ENCODE peak calls at places on chromosomes 6 and 20, in eight cellular contexts. M is stimulated activated CD4-positive, alpha-beta T cell treated with anti-CD3 and anti-CD28 coated beads, Interleukin-1b, Interleukin-23, amount 100 ng/mL, for 24 hours; R is CD8-positive, alpha-beta memory T cell; U is posterior vena cava; L is GM03348; V is H9; F is sigmoid colon; B is hypothalamus. J is an unnamed sample.
A peak's percentile ranks its signal among the peaks of the same experiment; 100 is the strongest.

GRCh38 chr20:3551681-3552434 is 81.0 kb downstream of the ATRN start:
- DNase-seq in V (no peak), L (no peak), M (no peak), B (no peak), F (no peak), U (no peak), R (no peak), J (no peak)

GRCh38 chr20:58876437-58876836 is 23.9 kb downstream of the GNAS start:
- DNase-seq in L (no peak), B (no peak), F (no peak), U (no peak), V (no peak), R (no peak), M (no peak), J (no peak)

GRCh38 chr6:89527634-89528033 is 94.7 kb downstream of the ANKRD6 start:
- DNase-seq in L (no peak), V (no peak), R (no peak), U (no peak), M (no peak), B (no peak), F (no peak), J (no peak)

GRCh38 chr6:90284745-90285481 is 11.7 kb downstream of the BACH2 start:
- DNase-seq in V (no peak), B (no peak), M (no peak), L (no peak), F (no peak), R (peak; percentile 33), U (no peak), J (no peak)

GRCh38 chr6:111651185-111652034 is 45.7 kb upstream of the TRAF3IP2 start:
- DNase-seq in U (no peak), F (no peak), V (no peak), B (no peak), M (no peak), L (no peak), R (no peak), J (no peak)

GRCh38 chr6:3231213-3232016 is 4.0 kb upstream of the TUBB2B start:
- DNase-seq in F (peak; percentile 91), U (no peak), M (no peak), B (peak; percentile 65), R (peak; percentile 11), L (peak; percentile 81), V (peak; percentile 75), J (peak; percentile 66)

GRCh38 chr6:57130784-57131183 is 40.8 kb downstream of the ZNF451 start:
- DNase-seq in M (no peak), L (no peak), F (no peak), R (no peak), B (no peak), V (no peak), U (no peak), J (no peak)

GRCh38 chr6:166078294-166078693 is 89.4 kb downstream of the TBXT start:
- DNase-seq in R (no peak), L (peak; percentile 85), F (no peak), M (no peak), V (no peak), B (no peak), U (no peak), J (no peak)

GRCh38 chr6:85864453-85865401 is 222.0 kb upstream of the SYNCRIP start:
- DNase-seq in F (no peak), B (no peak), V (no peak), U (no peak), R (no peak), L (no peak), M (no peak), J (no peak)

GRCh38 chr6:135269399-135270005 is 88.4 kb downstream of the MYB start:
- DNase-seq in F (no peak), R (no peak), L (no peak), B (no peak), V (no peak), U (no peak), M (no peak), J (no peak)

GRCh38 chr20:17960927-17961599 is 7.5 kb downstream of the SNX5 start:
- DNase-seq in F (peak; percentile 84), M (no peak), R (no peak), L (peak; percentile 38), B (no peak), V (no peak), U (no peak), J (no peak)

GRCh38 chr6:142353690-142354089 is 51.9 kb downstream of the ADGRG6 start:
- DNase-seq in F (no peak), R (no peak), M (no peak), V (no peak), L (no peak), B (no peak), U (no peak), J (no peak)

GRCh38 chr6:111623046-111623718 is 17.5 kb upstream of the TRAF3IP2 start:
- DNase-seq in U (no peak), B (no peak), V (no peak), F (no peak), M (no peak), R (no peak), L (no peak), J (no peak)

GRCh38 chr6:145734486-145735355 is 599 bp downstream of the EPM2A start:
- DNase-seq in L (peak; percentile 94), F (peak; percentile 94), M (peak; percentile 63), R (peak; percentile 72), V (peak; percentile 93), U (peak; percentile 97), B (peak; percentile 84), J (peak; percentile 87)

GRCh38 chr6:137202078-137202477 is 17.1 kb downstream of the IFNGR1 start:
- DNase-seq in R (no peak), L (no peak), F (no peak), V (no peak), U (no peak), M (no peak), B (peak; percentile 17), J (no peak)

GRCh38 chr6:13241364-13241763 is 87.0 kb downstream of the TBC1D7 start:
- DNase-seq in U (no peak), B (no peak), F (no peak), M (no peak), R (no peak), V (no peak), L (no peak), J (no peak)

GRCh38 chr6:31811645-31812044 is 3.4 kb downstream of the HSPA1L start:
- DNase-seq in F (no peak), U (no peak), R (no peak), M (no peak), B (no peak), V (no peak), L (no peak), J (no peak)

GRCh38 chr6:1088441-1089001 is 223.4 kb upstream of the FOXQ1 start:
- DNase-seq in R (no peak), M (no peak), F (no peak), V (no peak), B (no peak), U (no peak), L (no peak), J (no peak)

GRCh38 chr20:54140486-54140885 is 33.3 kb downstream of the CYP24A1 start:
- DNase-seq in B (no peak), M (no peak), U (no peak), L (no peak), R (no peak), V (no peak), F (no peak), J (no peak)